ENCODE peak calls at places on chromosomes 5 and 9, in six cellular contexts. A is stimulated activated CD8-positive, alpha-beta memory T cell treated with anti-CD3 and anti-CD28 coated beads, Interleukin-4, amount 100 ng/mL, for 48 hours; N is LoVo; Z is endothelial cell; R is stomach; T is activated CD4-positive, alpha-beta T cell treated with anti-CD3 and anti-CD28 coated beads, Interleukin-2, amount 50 U/mL, for 1 hour. B is an unnamed sample.

GRCh38 chr9:20988061-20988460 is 43.4 kb downstream of the HACD4 start:
- DNase-seq in A (no peak), N (no peak), Z (no peak), R (no peak), T (no peak), B (no peak)

GRCh38 chr5:17316973-17317459 is 99.6 kb downstream of the BASP1 start:
- DNase-seq in A (no peak), N (no peak), Z (no peak), R (no peak), T (no peak), B (peak)

GRCh38 chr5:57532513-57533497 is 50.2 kb upstream of the ACTBL2 start:
- DNase-seq in A (no peak), N (no peak), Z (no peak), R (no peak), T (no peak), B (no peak)

GRCh38 chr9:13956107-13956506 is 357.8 kb downstream of the NFIB start:
- DNase-seq in A (no peak), N (no peak), Z (no peak), R (no peak), T (no peak), B (no peak)

GRCh38 chr5:105680858-105681257 is 1989.9 kb downstream of the EFNA5 start:
- DNase-seq in A (no peak), N (no peak), Z (no peak), R (no peak), T (no peak), B (no peak)

GRCh38 chr5:38768411-38769211 is 77.2 kb upstream of the OSMR start:
- DNase-seq in A (no peak), N (no peak), Z (no peak), R (no peak), T (no peak), B (no peak)

GRCh38 chr9:6600426-6600825 is 45.1 kb downstream of the GLDC start:
- DNase-seq in A (no peak), N (no peak), Z (no peak), R (no peak), T (no peak), B (no peak)

GRCh38 chr9:71249729-71250317 is 128.4 kb upstream of the TRPM3 start:
- DNase-seq in A (no peak), N (peak), Z (peak), R (no peak), T (no peak), B (peak)

GRCh38 chr5:179268966-179269693 is 76.1 kb downstream of the ADAMTS2 start:
- DNase-seq in A (no peak), N (no peak), Z (no peak), R (no peak), T (no peak), B (no peak)

GRCh38 chr5:15368835-15369234 is 131.1 kb upstream of the FBXL7 start:
- DNase-seq in A (no peak), N (no peak), Z (no peak), R (no peak), T (no peak), B (no peak)